ENCODE peak calls at places on chromosomes 12 and 14, in ten cellular contexts. One of them, this sample, is unnamed.
A peak's percentile ranks its signal among the peaks of the same experiment; 100 is the strongest.

GRCh38 chr14:85415015-85415712 is 114.8 kb upstream of the FLRT2 start:
- DNase-seq in stimulated activated CD8-positive, alpha-beta memory T cell treated with anti-CD3 and anti-CD28 coated beads, Interleukin-2, amount 100 ng/mL, for 48 hours: no peak
- DNase-seq in AG09309: peak; percentile 47
- DNase-seq in mesothelial cell of epicardium: peak; percentile 20
- DNase-seq in NCI-H1048: no peak
- DNase-seq in astrocyte of the spinal cord: peak; percentile 94
- DNase-seq in AG10803: peak; percentile 92
- DNase-seq in AG04450: peak; percentile 63
- DNase-seq in C1 segment of cervical spinal cord: no peak
- DNase-seq in GM23248: peak; percentile 97
- DNase-seq in this sample: no peak

GRCh38 chr14:84496677-84497076 is 1033.3 kb upstream of the FLRT2 start:
- DNase-seq in stimulated activated CD8-positive, alpha-beta memory T cell treated with anti-CD3 and anti-CD28 coated beads, Interleukin-2, amount 100 ng/mL, for 48 hours: no peak
- DNase-seq in AG09309: no peak
- DNase-seq in mesothelial cell of epicardium: no peak
- DNase-seq in NCI-H1048: no peak
- DNase-seq in astrocyte of the spinal cord: no peak
- DNase-seq in AG10803: no peak
- DNase-seq in AG04450: no peak
- DNase-seq in C1 segment of cervical spinal cord: no peak
- DNase-seq in GM23248: no peak
- DNase-seq in this sample: no peak

GRCh38 chr12:91182664-91183455 is at the start of gene DCN:
- DNase-seq in stimulated activated CD8-positive, alpha-beta memory T cell treated with anti-CD3 and anti-CD28 coated beads, Interleukin-2, amount 100 ng/mL, for 48 hours: no peak
- DNase-seq in AG09309: no peak
- DNase-seq in mesothelial cell of epicardium: no peak
- DNase-seq in NCI-H1048: no peak
- DNase-seq in astrocyte of the spinal cord: peak; percentile 63
- DNase-seq in AG10803: peak; percentile 55
- DNase-seq in AG04450: no peak
- DNase-seq in C1 segment of cervical spinal cord: no peak
- DNase-seq in GM23248: peak; percentile 64
- DNase-seq in this sample: no peak

GRCh38 chr12:62758216-62758615 is 176.7 kb downstream of the PPM1H start:
- DNase-seq in stimulated activated CD8-positive, alpha-beta memory T cell treated with anti-CD3 and anti-CD28 coated beads, Interleukin-2, amount 100 ng/mL, for 48 hours: no peak
- DNase-seq in AG09309: no peak
- DNase-seq in mesothelial cell of epicardium: no peak
- DNase-seq in NCI-H1048: no peak
- DNase-seq in astrocyte of the spinal cord: peak; percentile 87
- DNase-seq in AG10803: peak; percentile 24
- DNase-seq in AG04450: peak; percentile 88
- DNase-seq in C1 segment of cervical spinal cord: no peak
- DNase-seq in GM23248: no peak
- DNase-seq in this sample: no peak

GRCh38 chr12:128790221-128790620 is 33.5 kb downstream of the SLC15A4 start:
- DNase-seq in stimulated activated CD8-positive, alpha-beta memory T cell treated with anti-CD3 and anti-CD28 coated beads, Interleukin-2, amount 100 ng/mL, for 48 hours: no peak
- DNase-seq in AG09309: no peak
- DNase-seq in mesothelial cell of epicardium: no peak
- DNase-seq in NCI-H1048: no peak
- DNase-seq in astrocyte of the spinal cord: no peak
- DNase-seq in AG10803: no peak
- DNase-seq in AG04450: no peak
- DNase-seq in C1 segment of cervical spinal cord: no peak
- DNase-seq in GM23248: no peak
- DNase-seq in this sample: no peak

GRCh38 chr12:128424931-128425431 is 158.0 kb downstream of the TMEM132C start:
- DNase-seq in stimulated activated CD8-positive, alpha-beta memory T cell treated with anti-CD3 and anti-CD28 coated beads, Interleukin-2, amount 100 ng/mL, for 48 hours: no peak
- DNase-seq in AG09309: no peak
- DNase-seq in mesothelial cell of epicardium: no peak
- DNase-seq in NCI-H1048: no peak
- DNase-seq in astrocyte of the spinal cord: no peak
- DNase-seq in AG10803: no peak
- DNase-seq in AG04450: no peak
- DNase-seq in C1 segment of cervical spinal cord: no peak
- DNase-seq in GM23248: no peak
- DNase-seq in this sample: no peak

GRCh38 chr14:31206536-31207286 is 882 bp downstream of the HECTD1 start:
- DNase-seq in stimulated activated CD8-positive, alpha-beta memory T cell treated with anti-CD3 and anti-CD28 coated beads, Interleukin-2, amount 100 ng/mL, for 48 hours: peak; percentile 43
- DNase-seq in AG09309: no peak
- DNase-seq in mesothelial cell of epicardium: peak; percentile 31
- DNase-seq in NCI-H1048: no peak
- DNase-seq in astrocyte of the spinal cord: peak; percentile 9
- DNase-seq in AG10803: peak; percentile 34
- DNase-seq in AG04450: no peak
- DNase-seq in C1 segment of cervical spinal cord: no peak
- DNase-seq in GM23248: peak; percentile 66
- DNase-seq in this sample: peak; percentile 27

GRCh38 chr14:86799244-86799647 is 1193.7 kb downstream of the GALC start:
- DNase-seq in stimulated activated CD8-positive, alpha-beta memory T cell treated with anti-CD3 and anti-CD28 coated beads, Interleukin-2, amount 100 ng/mL, for 48 hours: no peak
- DNase-seq in AG09309: peak; percentile 95
- DNase-seq in mesothelial cell of epicardium: no peak
- DNase-seq in NCI-H1048: no peak
- DNase-seq in astrocyte of the spinal cord: peak; percentile 85
- DNase-seq in AG10803: peak; percentile 94
- DNase-seq in AG04450: peak; percentile 92
- DNase-seq in C1 segment of cervical spinal cord: no peak
- DNase-seq in GM23248: peak; percentile 32
- DNase-seq in this sample: no peak

GRCh38 chr12:32604565-32604964 is 74.5 kb upstream of the DNM1L start:
- DNase-seq in stimulated activated CD8-positive, alpha-beta memory T cell treated with anti-CD3 and anti-CD28 coated beads, Interleukin-2, amount 100 ng/mL, for 48 hours: no peak
- DNase-seq in AG09309: no peak
- DNase-seq in mesothelial cell of epicardium: no peak
- DNase-seq in NCI-H1048: no peak
- DNase-seq in astrocyte of the spinal cord: no peak
- DNase-seq in AG10803: no peak
- DNase-seq in AG04450: no peak
- DNase-seq in C1 segment of cervical spinal cord: no peak
- DNase-seq in GM23248: no peak
- DNase-seq in this sample: no peak

GRCh38 chr14:34212574-34212973 is 249.5 kb downstream of the SPTSSA start:
- DNase-seq in stimulated activated CD8-positive, alpha-beta memory T cell treated with anti-CD3 and anti-CD28 coated beads, Interleukin-2, amount 100 ng/mL, for 48 hours: no peak
- DNase-seq in AG09309: no peak
- DNase-seq in mesothelial cell of epicardium: no peak
- DNase-seq in NCI-H1048: no peak
- DNase-seq in astrocyte of the spinal cord: no peak
- DNase-seq in AG10803: no peak
- DNase-seq in AG04450: no peak
- DNase-seq in C1 segment of cervical spinal cord: no peak
- DNase-seq in GM23248: peak; percentile 69
- DNase-seq in this sample: no peak

GRCh38 chr14:61761557-61761956 is 663 bp upstream of the SNAPC1 start:
- DNase-seq in stimulated activated CD8-positive, alpha-beta memory T cell treated with anti-CD3 and anti-CD28 coated beads, Interleukin-2, amount 100 ng/mL, for 48 hours: no peak
- DNase-seq in AG09309: no peak
- DNase-seq in mesothelial cell of epicardium: no peak
- DNase-seq in NCI-H1048: no peak
- DNase-seq in astrocyte of the spinal cord: no peak
- DNase-seq in AG10803: no peak
- DNase-seq in AG04450: no peak
- DNase-seq in C1 segment of cervical spinal cord: no peak
- DNase-seq in GM23248: no peak
- DNase-seq in this sample: no peak

GRCh38 chr12:81245918-81246611 is 168.2 kb downstream of the ACSS3 start:
- DNase-seq in stimulated activated CD8-positive, alpha-beta memory T cell treated with anti-CD3 and anti-CD28 coated beads, Interleukin-2, amount 100 ng/mL, for 48 hours: no peak
- DNase-seq in AG09309: no peak
- DNase-seq in mesothelial cell of epicardium: no peak
- DNase-seq in NCI-H1048: no peak
- DNase-seq in astrocyte of the spinal cord: peak; percentile 52
- DNase-seq in AG10803: no peak
- DNase-seq in AG04450: no peak
- DNase-seq in C1 segment of cervical spinal cord: no peak
- DNase-seq in GM23248: no peak
- DNase-seq in this sample: no peak

GRCh38 chr12:19036673-19037357 is 92.7 kb upstream of the PLEKHA5 start:
- DNase-seq in stimulated activated CD8-positive, alpha-beta memory T cell treated with anti-CD3 and anti-CD28 coated beads, Interleukin-2, amount 100 ng/mL, for 48 hours: no peak
- DNase-seq in AG09309: no peak
- DNase-seq in mesothelial cell of epicardium: no peak
- DNase-seq in NCI-H1048: no peak
- DNase-seq in astrocyte of the spinal cord: peak; percentile 46
- DNase-seq in AG10803: no peak
- DNase-seq in AG04450: no peak
- DNase-seq in C1 segment of cervical spinal cord: no peak
- DNase-seq in GM23248: peak; percentile 9
- DNase-seq in this sample: no peak

GRCh38 chr12:113161415-113162016 is 12.0 kb downstream of the CFAP73 start:
- DNase-seq in stimulated activated CD8-positive, alpha-beta memory T cell treated with anti-CD3 and anti-CD28 coated beads, Interleukin-2, amount 100 ng/mL, for 48 hours: peak; percentile 17
- DNase-seq in AG09309: no peak
- DNase-seq in mesothelial cell of epicardium: no peak
- DNase-seq in NCI-H1048: peak; percentile 95
- DNase-seq in astrocyte of the spinal cord: peak; percentile 10
- DNase-seq in AG10803: no peak
- DNase-seq in AG04450: no peak
- DNase-seq in C1 segment of cervical spinal cord: no peak
- DNase-seq in GM23248: no peak
- DNase-seq in this sample: no peak

GRCh38 chr12:53712059-53712643 is 15.1 kb downstream of the CALCOCO1 start:
- DNase-seq in stimulated activated CD8-positive, alpha-beta memory T cell treated with anti-CD3 and anti-CD28 coated beads, Interleukin-2, amount 100 ng/mL, for 48 hours: no peak
- DNase-seq in AG09309: no peak
- DNase-seq in mesothelial cell of epicardium: no peak
- DNase-seq in NCI-H1048: no peak
- DNase-seq in astrocyte of the spinal cord: no peak
- DNase-seq in AG10803: no peak
- DNase-seq in AG04450: no peak
- DNase-seq in C1 segment of cervical spinal cord: no peak
- DNase-seq in GM23248: no peak
- DNase-seq in this sample: no peak

GRCh38 chr14:101876539-101876938 is 87.8 kb upstream of the DYNC1H1 start:
- DNase-seq in stimulated activated CD8-positive, alpha-beta memory T cell treated with anti-CD3 and anti-CD28 coated beads, Interleukin-2, amount 100 ng/mL, for 48 hours: peak; percentile 50
- DNase-seq in AG09309: peak; percentile 28
- DNase-seq in mesothelial cell of epicardium: no peak
- DNase-seq in NCI-H1048: no peak
- DNase-seq in astrocyte of the spinal cord: no peak
- DNase-seq in AG10803: peak; percentile 85
- DNase-seq in AG04450: no peak
- DNase-seq in C1 segment of cervical spinal cord: no peak
- DNase-seq in GM23248: peak; percentile 73
- DNase-seq in this sample: no peak

GRCh38 chr12:51887476-51888315 is at the start of gene ANKRD33:
- DNase-seq in stimulated activated CD8-positive, alpha-beta memory T cell treated with anti-CD3 and anti-CD28 coated beads, Interleukin-2, amount 100 ng/mL, for 48 hours: no peak
- DNase-seq in AG09309: no peak
- DNase-seq in mesothelial cell of epicardium: no peak
- DNase-seq in NCI-H1048: no peak
- DNase-seq in astrocyte of the spinal cord: no peak
- DNase-seq in AG10803: no peak
- DNase-seq in AG04450: no peak
- DNase-seq in C1 segment of cervical spinal cord: no peak
- DNase-seq in GM23248: peak; percentile 35
- DNase-seq in this sample: no peak

GRCh38 chr14:37848985-37849605 is 253.7 kb downstream of the TTC6 start:
- DNase-seq in stimulated activated CD8-positive, alpha-beta memory T cell treated with anti-CD3 and anti-CD28 coated beads, Interleukin-2, amount 100 ng/mL, for 48 hours: no peak
- DNase-seq in AG09309: no peak
- DNase-seq in mesothelial cell of epicardium: no peak
- DNase-seq in NCI-H1048: no peak
- DNase-seq in astrocyte of the spinal cord: no peak
- DNase-seq in AG10803: no peak
- DNase-seq in AG04450: no peak
- DNase-seq in C1 segment of cervical spinal cord: no peak
- DNase-seq in GM23248: no peak
- DNase-seq in this sample: no peak